ENCODE peak calls at places on chromosomes 4 and X, in nine cellular contexts. D, P, L, H, N, E, Q, M and F are unnamed samples.

GRCh38 chrX:110167952-110168451 is 149.9 kb downstream of the AMMECR1 start:
- DNase-seq in H (no peak), M (no peak), Q (peak), N (peak), P (no peak), E (no peak), D (no peak), L (no peak), F (no peak)

GRCh38 chr4:7256989-7257810 is 64.9 kb downstream of the SORCS2 start:
- DNase-seq in Q (peak), M (no peak), N (no peak), H (peak), L (no peak), D (no peak), P (no peak), E (no peak), F (no peak)

GRCh38 chr4:189090174-189090814 is 850.4 kb upstream of the FRG1 start:
- DNase-seq in L (no peak), E (peak), H (no peak), M (no peak), D (no peak), N (peak), Q (no peak), P (no peak), F (no peak)

GRCh38 chr4:72286185-72286584 is 254.4 kb downstream of the NPFFR2 start:
- DNase-seq in L (peak), D (no peak), N (no peak), E (peak), P (no peak), Q (no peak), M (no peak), H (no peak), F (no peak)

GRCh38 chr4:651884-652642 is 22.0 kb downstream of the ATP5ME start:
- DNase-seq in H (no peak), P (no peak), E (no peak), N (no peak), L (no peak), M (no peak), Q (no peak), D (no peak), F (no peak)

GRCh38 chr4:164579270-164579942 is 174.5 kb upstream of the SMIM31 start:
- DNase-seq in P (no peak), Q (no peak), H (no peak), L (no peak), N (no peak), M (no peak), E (no peak), D (no peak), F (no peak)

GRCh38 chr4:120685756-120686278 is 236.7 kb downstream of the PRDM5 start:
- DNase-seq in N (no peak), M (no peak), Q (no peak), D (no peak), P (no peak), H (no peak), E (no peak), L (no peak), F (no peak)

GRCh38 chrX:12210196-12210815 is 72.0 kb downstream of the FRMPD4 start:
- DNase-seq in D (no peak), Q (peak), M (no peak), N (peak), H (no peak), P (peak), E (peak), L (peak), F (no peak)

GRCh38 chr4:149108626-149109025 is 666.4 kb upstream of the NR3C2 start:
- DNase-seq in E (no peak), M (no peak), P (no peak), Q (no peak), H (no peak), D (no peak), N (no peak), L (no peak), F (no peak)

GRCh38 chr4:63563288-63564014 is 845.8 kb downstream of the TECRL start:
- DNase-seq in D (no peak), L (no peak), Q (no peak), N (no peak), M (no peak), H (no peak), P (no peak), E (no peak), F (no peak)

GRCh38 chrX:41720125-41720780 is 3.7 kb upstream of the GPR82 start:
- DNase-seq in H (no peak), E (no peak), P (no peak), L (no peak), N (no peak), D (no peak), Q (peak), M (no peak), F (peak)

GRCh38 chrX:69065451-69065850 is 99.8 kb downstream of the PJA1 start:
- DNase-seq in D (no peak), P (no peak), H (no peak), E (peak), Q (no peak), N (no peak), M (peak), L (no peak), F (no peak)

GRCh38 chrX:39665830-39666518 is 431.8 kb downstream of the BCOR start:
- DNase-seq in Q (no peak), N (no peak), D (no peak), H (no peak), P (no peak), L (no peak), E (no peak), M (no peak), F (no peak)

GRCh38 chrX:426881-427280 is 40.2 kb upstream of the PPP2R3B start:
- DNase-seq in H (no peak), N (no peak), D (no peak), Q (no peak), E (peak), P (no peak), L (no peak), M (no peak), F (no peak)

GRCh38 chr4:38368612-38369011 is 295.4 kb upstream of the KLF3 start:
- DNase-seq in E (peak), Q (no peak), P (no peak), H (no peak), D (no peak), N (no peak), M (no peak), L (peak), F (no peak)

GRCh38 chrX:78658851-78659744 is at the start of gene RTL3:
- DNase-seq in M (no peak), L (peak), Q (no peak), P (no peak), E (no peak), H (no peak), D (no peak), N (no peak), F (no peak)

GRCh38 chrX:18701621-18702361 is 5.7 kb upstream of the PPEF1 start:
- DNase-seq in D (no peak), H (no peak), E (peak), Q (peak), L (peak), M (no peak), P (peak), N (peak), F (no peak)

GRCh38 chr4:147928400-147928799 is 196.5 kb downstream of the ARHGAP10 start:
- DNase-seq in M (no peak), H (no peak), D (no peak), N (no peak), E (no peak), L (no peak), P (no peak), Q (no peak), F (no peak)

GRCh38 chr4:147927377-147928137 is 195.7 kb downstream of the ARHGAP10 start:
- DNase-seq in H (no peak), N (no peak), Q (no peak), L (peak), M (no peak), P (no peak), E (no peak), D (no peak), F (no peak)

GRCh38 chr4:147923854-147924253 is 192.0 kb downstream of the ARHGAP10 start:
- DNase-seq in M (no peak), Q (no peak), L (no peak), D (no peak), E (no peak), N (no peak), P (no peak), H (no peak), F (no peak)

DNA sequence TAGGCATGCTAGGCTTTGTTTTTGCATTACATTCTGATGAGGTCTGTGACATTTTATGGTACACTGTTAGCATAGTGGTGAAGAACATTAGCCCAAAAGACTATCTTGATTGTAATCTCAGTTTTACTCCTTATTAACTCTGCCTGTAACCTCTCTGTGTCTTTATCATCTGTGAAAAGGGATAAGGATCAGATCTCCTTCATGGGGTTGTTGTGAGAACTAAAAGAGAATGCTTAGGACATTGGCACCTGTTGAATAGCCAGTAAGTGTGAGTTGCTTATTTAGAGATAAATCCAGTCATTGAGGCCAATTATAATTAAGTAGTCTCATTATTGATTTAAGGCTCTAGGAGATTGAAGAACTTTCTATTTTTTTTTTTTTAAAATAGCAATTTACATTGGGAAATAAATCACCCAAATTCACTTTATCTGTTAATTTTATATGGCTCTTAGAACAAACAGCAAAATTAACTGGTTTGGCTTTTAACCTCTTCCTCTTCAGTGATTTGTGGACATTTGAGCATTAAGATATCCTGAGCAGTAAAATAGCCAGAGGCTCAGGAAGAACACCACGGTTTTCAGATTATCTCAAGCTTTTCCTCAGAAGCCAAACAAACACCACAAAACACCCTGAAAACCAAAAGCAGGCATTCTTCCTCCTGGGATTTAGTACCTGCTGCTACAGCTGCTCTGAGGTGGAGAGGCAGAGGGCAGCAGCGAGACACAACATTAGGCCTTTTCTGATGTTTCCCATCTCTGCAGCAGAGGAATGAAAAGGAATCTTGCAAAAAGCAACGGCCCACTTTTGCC is 192.9 kb downstream of the ARHGAP10 start:
- DNase-seq in L (peak), N (peak), M (no peak), H (no peak), D (no peak), P (no peak), Q (peak), E (peak), F (no peak)
- TF ChIP-seq CTCF in L (peak), N (no peak), M (peak), H (peak), D (peak), P (peak), Q (peak), E (peak), F (no peak)

GRCh38 chrX:154526901-154527675 is 11.1 kb upstream of the FAM3A start:
- DNase-seq in L (peak), D (peak), Q (peak), M (no peak), H (peak), E (peak), P (peak), N (peak), F (peak)
- TF ChIP-seq CTCF in L (peak), D (peak), Q (peak), M (peak), H (peak), E (peak), P (peak), N (no peak), F (no peak)

GRCh38 chr4:87220094-87220831 is at the start of gene KLHL8:
- DNase-seq in E (peak), D (peak), H (peak), M (peak), L (peak), N (peak), P (peak), Q (peak), F (peak)

GRCh38 chr4:87224036-87224923 is 3.9 kb upstream of the KLHL8 start:
- DNase-seq in D (no peak), M (no peak), P (no peak), N (no peak), Q (no peak), L (no peak), E (no peak), H (no peak), F (no peak)

GRCh38 chr4:87216469-87216868 is 3.9 kb downstream of the KLHL8 start:
- DNase-seq in E (no peak), L (no peak), H (no peak), D (no peak), P (no peak), Q (no peak), M (no peak), N (no peak), F (no peak)

GRCh38 chr4:87219648-87220093 is 747 bp downstream of the KLHL8 start:
- DNase-seq in E (no peak), Q (peak), N (no peak), H (peak), L (no peak), D (no peak), P (peak), M (no peak), F (peak)
- TF ChIP-seq CTCF in E (peak), Q (peak), N (no peak), H (peak), L (peak), D (peak), P (peak), M (peak), F (no peak)

GRCh38 chr4:187175197-187175596 is 451.5 kb upstream of the FAT1 start:
- DNase-seq in H (no peak), D (no peak), E (no peak), Q (no peak), P (no peak), M (no peak), N (no peak), L (no peak), F (no peak)
- TF ChIP-seq CTCF in H (no peak), D (no peak), E (no peak), Q (no peak), P (no peak), M (no peak), N (no peak), L (peak), F (no peak)

GRCh38 chr4:152536545-152537182 is 772 bp upstream of the FBXW7 start:
- DNase-seq in L (no peak), E (peak), Q (peak), N (no peak), D (no peak), P (peak), H (no peak), M (no peak), F (no peak)

GRCh38 chr4:152540941-152541340 is 5.0 kb upstream of the FBXW7 start:
- DNase-seq in D (no peak), P (no peak), H (no peak), L (no peak), M (no peak), Q (no peak), E (no peak), N (no peak), F (no peak)

GRCh38 chr4:152539556-152540292 is 3.8 kb upstream of the FBXW7 start:
- DNase-seq in E (no peak), P (no peak), L (no peak), N (no peak), M (no peak), Q (no peak), H (no peak), D (no peak), F (no peak)

GRCh38 chr4:152537881-152538280 is 2.0 kb upstream of the FBXW7 start:
- DNase-seq in Q (no peak), P (no peak), N (no peak), L (no peak), D (no peak), M (no peak), H (no peak), E (no peak), F (no peak)

DNA sequence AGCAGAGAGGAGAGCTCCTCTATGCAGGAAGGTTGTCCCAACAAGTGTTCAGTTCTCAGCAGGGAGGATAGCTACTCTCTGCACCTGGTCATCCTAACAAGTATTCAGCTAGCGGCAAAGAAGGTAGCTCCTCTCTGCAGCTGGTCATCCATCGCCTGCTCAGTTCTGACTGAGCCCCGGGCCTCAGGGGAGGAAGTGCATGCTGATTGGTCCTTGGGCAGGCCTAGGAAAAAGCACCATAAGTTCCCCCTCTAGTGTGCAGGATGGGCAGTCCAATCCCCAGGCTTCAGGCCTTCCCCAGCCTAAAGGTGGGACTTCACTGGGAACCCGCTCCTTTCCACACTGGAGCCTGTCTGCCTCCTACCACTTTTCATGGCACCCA is 4.4 kb upstream of the FBXW7 start:
- DNase-seq in M (no peak), E (no peak), D (no peak), H (no peak), L (no peak), N (no peak), P (no peak), Q (no peak), F (no peak)
- TF ChIP-seq CTCF in M (no peak), E (no peak), D (no peak), H (no peak), L (no peak), N (no peak), P (no peak), Q (no peak), F (no peak)

GRCh38 chr4:4866833-4867744 is 7.6 kb downstream of the MSX1 start:
- DNase-seq in E (no peak), P (no peak), M (no peak), H (no peak), L (no peak), D (no peak), Q (no peak), N (no peak), F (no peak)
- TF ChIP-seq CTCF in E (no peak), P (no peak), M (peak), H (no peak), L (peak), D (no peak), Q (no peak), N (no peak), F (no peak)

GRCh38 chrX:20742106-20742505 is 475.4 kb upstream of the RPS6KA3 start:
- DNase-seq in E (no peak), L (no peak), N (no peak), M (no peak), D (no peak), Q (no peak), P (no peak), H (no peak), F (no peak)

GRCh38 chrX:20739038-20739745 is 472.5 kb upstream of the RPS6KA3 start:
- DNase-seq in E (no peak), D (no peak), P (no peak), N (no peak), M (no peak), H (no peak), Q (no peak), L (no peak), F (no peak)

GRCh38 chrX:20743054-20743453 is 476.3 kb upstream of the RPS6KA3 start:
- DNase-seq in E (no peak), L (no peak), D (no peak), Q (no peak), N (no peak), M (no peak), H (no peak), P (no peak), F (no peak)

GRCh38 chrX:20740443-20740842 is 473.7 kb upstream of the RPS6KA3 start:
- DNase-seq in L (no peak), E (no peak), P (no peak), H (no peak), N (no peak), M (no peak), Q (no peak), D (no peak), F (no peak)
- TF ChIP-seq CTCF in L (no peak), E (no peak), P (no peak), H (no peak), N (no peak), M (no peak), Q (no peak), D (no peak), F (no peak)

GRCh38 chr4:58247792-58248191 is 1137.6 kb upstream of the IGFBP7 start:
- DNase-seq in P (no peak), Q (no peak), D (no peak), E (peak), H (no peak), L (no peak), N (no peak), M (no peak), F (no peak)
- TF ChIP-seq CTCF in P (no peak), Q (no peak), D (peak), E (peak), H (no peak), L (no peak), N (no peak), M (no peak), F (no peak)